ENCODE peak calls at places on chromosomes 4 and X, in five cellular contexts. R is left lung, I is breast epithelium, V is endodermal cell, Q is psoas muscle. Z is an unnamed sample. For H3K4me1, the result is how much of the 10 kb centered on the place peaks cover.

GRCh38 chr4:102137217-102137616 is 208.1 kb downstream of the SLC39A8 start:
- DNase-seq in R (no peak), I (no peak), V (no peak), Q (no peak), Z (no peak)

GRCh38 chrX:74370482-74370881 is 50.8 kb upstream of the SLC16A2 start:
- DNase-seq in V (no peak), R (no peak), Q (no peak), I (no peak), Z (no peak)

GRCh38 chr4:25915359-25915716 is 1.3 kb downstream of the SMIM20 start:
- DNase-seq in Q (no peak), R (no peak), V (no peak), I (no peak), Z (no peak)

GRCh38 chr4:169070895-169071218 is 60.8 kb upstream of the CBR4 start:
- DNase-seq in V (no peak), Q (no peak), R (no peak), I (peak), Z (no peak)

GRCh38 chr4:30191902-30192301 is 528.3 kb upstream of the PCDH7 start:
- DNase-seq in I (no peak), V (no peak), R (no peak), Q (no peak), Z (no peak)

GRCh38 chrX:25531096-25531495 is 515.3 kb upstream of the ARX start:
- DNase-seq in R (no peak), I (no peak), V (no peak), Q (no peak), Z (no peak)

GRCh38 chr4:143773998-143774898 is 73.8 kb upstream of the FREM3 start:
- DNase-seq in R (peak), I (no peak), V (peak), Q (no peak), Z (no peak)

GRCh38 chr4:3285558-3286334 is 7.1 kb upstream of the RGS12 start:
- DNase-seq in Q (peak), V (no peak), R (no peak), I (peak), Z (peak)

GRCh38 chr4:139301821-139302611 is at the start of gene NDUFC1:
- DNase-seq in R (peak), I (peak), V (peak), Q (peak), Z (peak)

GRCh38 chrX:136475236-136475635 is 12.5 kb upstream of the BRS3 start:
- DNase-seq in V (no peak), Q (no peak), I (no peak), R (no peak), Z (no peak)

GRCh38 chr4:14928035-14928434 is 74.2 kb upstream of the CPEB2 start:
- DNase-seq in Q (no peak), V (no peak), I (no peak), R (no peak), Z (no peak)

GRCh38 chr4:83138979-83139378 is 24.4 kb upstream of the PLAC8 start:
- DNase-seq in V (no peak), Q (no peak), R (no peak), I (no peak), Z (no peak)

GRCh38 chr4:186554485-186554884 is 882 bp downstream of the MTNR1A start:
- DNase-seq in V (peak), R (no peak), I (no peak), Q (no peak), Z (no peak)

GRCh38 chrX:72685810-72686465 is 28.2 kb downstream of the PHKA1 start:
- DNase-seq in R (no peak), I (no peak), V (no peak), Q (no peak), Z (no peak)

GRCh38 chrX:39953879-39954278 is 143.9 kb downstream of the BCOR start:
- DNase-seq in I (peak), V (no peak), R (peak), Q (no peak), Z (peak)

GRCh38 chrX:21639775-21640174 is 18.4 kb downstream of the KLHL34 start:
- DNase-seq in I (no peak), R (no peak), Q (no peak), V (no peak), Z (no peak)

GRCh38 chr4:143186202-143186601 is 1.5 kb downstream of the USP38 start:
- DNase-seq in R (no peak), Q (no peak), V (no peak), I (no peak), Z (no peak)

DNA sequence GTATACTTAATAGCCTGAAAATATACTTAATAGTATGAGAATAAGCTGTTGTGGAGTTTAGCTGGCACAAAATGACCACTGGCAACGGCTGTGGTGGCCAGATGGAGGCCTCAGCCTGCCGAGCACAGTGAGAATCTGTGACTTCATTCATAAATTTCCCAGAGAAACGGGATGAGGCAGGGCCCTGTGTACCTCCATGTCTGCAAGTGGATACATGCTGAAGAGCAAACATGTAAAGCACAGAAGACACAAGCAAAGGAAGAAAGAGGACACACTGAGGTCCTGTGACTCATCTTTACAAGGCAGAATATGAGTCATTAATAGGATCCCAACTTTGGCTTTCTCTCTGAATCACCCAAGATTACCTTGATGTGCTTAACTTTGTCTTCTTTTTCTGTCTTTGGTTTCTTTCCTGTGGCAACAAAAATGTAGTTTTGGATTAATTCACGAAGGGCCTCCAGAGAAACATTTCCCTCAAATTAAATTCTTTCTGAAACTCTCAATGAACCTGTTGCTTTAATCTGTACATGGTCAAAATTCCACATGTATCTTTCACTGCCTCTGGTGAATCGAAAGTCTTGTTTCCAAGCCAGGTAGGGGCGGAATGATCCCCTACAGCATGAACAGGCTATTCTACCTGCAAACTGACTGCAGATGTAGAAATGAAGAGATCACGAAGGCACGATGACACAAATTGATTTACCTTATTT is 56.4 kb downstream of the IRF2 start:
- DNase-seq in Q (no peak), I (no peak), V (no peak), R (no peak), Z (no peak)
- TF ChIP-seq CTCF in Q (no peak), I (no peak), V (no peak), R (no peak), Z (no peak)

GRCh38 chr4:1195894-1196401 is 23.6 kb upstream of the SPON2 start:
- DNase-seq in V (no peak), R (no peak), I (no peak), Q (no peak), Z (peak)
- H3K4me1 ChIP-seq in V (under half), R (under half), I (under half), Q (under half), Z (under half)

GRCh38 chr4:18937746-18938145 is 916.2 kb upstream of the LCORL start:
- DNase-seq in R (no peak), Q (no peak), V (no peak), I (no peak), Z (no peak)
- TF ChIP-seq CTCF in R (no peak), Q (no peak), V (no peak), I (no peak), Z (no peak)

GRCh38 chr4:80049813-80050534 is 23.1 kb downstream of the ANTXR2 start:
- DNase-seq in V (no peak), Q (no peak), I (no peak), R (no peak), Z (no peak)

GRCh38 chr4:80049402-80049801 is 23.6 kb downstream of the ANTXR2 start:
- DNase-seq in Q (no peak), R (no peak), I (no peak), V (no peak), Z (no peak)

GRCh38 chr4:80058740-80059139 is 14.3 kb downstream of the ANTXR2 start:
- DNase-seq in Q (no peak), I (no peak), R (no peak), V (no peak), Z (no peak)

GRCh38 chr4:80054375-80054774 is 18.7 kb downstream of the ANTXR2 start:
- DNase-seq in Q (no peak), R (no peak), V (no peak), I (no peak), Z (no peak)

DNA sequence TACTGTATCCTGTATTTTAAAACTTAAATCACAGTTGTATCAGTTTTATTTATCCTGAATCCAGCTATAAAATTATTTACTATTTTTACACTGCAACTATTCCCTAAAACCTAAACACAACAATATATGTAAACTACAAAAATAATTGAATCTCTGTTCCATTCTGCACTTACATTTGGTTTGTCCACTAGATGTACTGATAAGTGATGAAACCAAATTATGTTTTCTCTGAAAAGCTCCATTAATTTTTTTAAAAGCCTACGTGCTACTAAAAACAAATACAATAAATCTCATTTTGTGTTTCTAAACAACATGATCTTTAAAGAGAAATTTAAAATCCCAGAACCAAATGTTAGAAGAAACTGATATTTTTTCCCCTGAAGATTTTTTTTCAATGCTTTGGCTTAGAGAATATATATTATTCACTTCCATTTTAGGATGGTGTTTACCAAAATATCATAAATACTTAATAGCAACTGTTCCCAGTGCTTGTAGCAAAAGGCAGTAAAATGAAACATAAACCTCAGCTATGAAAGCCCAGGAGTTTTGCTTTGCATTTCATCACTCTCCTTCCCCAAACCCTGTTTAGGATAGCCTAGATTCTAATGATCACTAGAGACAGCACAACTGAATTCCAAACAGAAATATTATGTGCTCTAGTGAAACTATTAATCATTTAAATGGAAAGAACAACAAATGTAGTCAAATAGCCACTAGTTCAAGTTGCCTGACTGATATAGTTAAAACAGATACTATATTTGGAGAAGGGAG is 19.7 kb downstream of the ANTXR2 start:
- DNase-seq in V (no peak), I (no peak), R (no peak), Q (no peak), Z (no peak)
- H3K4me1 ChIP-seq in V (under half), I (under half), R (under half), Q (under half), Z (under half)

GRCh38 chr4:183100298-183100599 is 1.2 kb downstream of the WWC2 start:
- DNase-seq in Q (no peak), I (no peak), V (no peak), R (no peak), Z (no peak)

GRCh38 chr4:183099537-183100297 is 660 bp downstream of the WWC2 start:
- DNase-seq in Q (peak), V (peak), I (no peak), R (peak), Z (peak)

GRCh38 chr4:183097251-183098079 is 1.6 kb upstream of the WWC2 start:
- DNase-seq in V (peak), Q (peak), I (no peak), R (peak), Z (peak)

GRCh38 chr4:183098080-183098722 is 856 bp upstream of the WWC2 start:
- DNase-seq in R (peak), I (peak), V (no peak), Q (peak), Z (peak)

DNA sequence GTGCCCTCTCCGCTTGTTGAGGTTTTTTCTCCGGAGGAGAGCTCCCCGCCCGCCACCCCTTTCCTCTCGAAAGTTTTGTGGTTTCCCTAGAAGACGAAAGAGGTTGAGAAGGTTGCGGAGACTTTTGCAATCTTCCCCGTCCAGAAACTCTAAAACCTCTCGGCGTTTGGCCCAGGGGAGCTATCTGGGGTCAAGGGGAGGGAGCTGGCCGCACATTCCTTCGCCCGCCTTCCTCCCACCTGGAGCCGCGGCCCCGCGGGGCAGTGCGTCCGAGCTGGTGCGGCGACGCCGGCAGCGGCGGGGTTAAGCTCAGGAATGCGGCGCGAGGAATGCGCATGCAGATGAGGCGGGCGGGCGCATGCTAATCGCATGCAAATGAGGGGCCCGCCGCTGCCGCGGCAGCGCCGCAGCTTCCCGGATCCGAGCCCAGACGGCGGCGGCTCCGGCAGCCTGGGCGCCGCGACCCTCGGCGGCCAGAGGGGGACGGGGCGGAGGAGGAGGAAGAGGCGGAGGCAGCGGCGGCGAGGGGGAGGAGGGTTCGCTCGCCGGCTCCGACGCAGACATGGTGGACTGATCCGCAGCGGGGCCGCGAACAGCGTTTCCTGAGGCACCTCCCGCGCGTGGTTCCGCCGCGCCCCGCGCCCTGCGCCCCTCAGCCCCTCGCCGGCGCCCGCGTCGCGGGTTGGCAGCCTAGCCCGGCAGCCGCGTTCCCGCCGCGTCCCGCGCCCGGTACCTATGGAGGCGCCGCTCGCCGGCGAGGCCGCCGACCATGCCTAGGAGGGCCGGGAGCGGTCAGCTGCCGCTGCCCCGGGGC is at the start of gene WWC2:
- DNase-seq in V (peak), Q (peak), I (peak), R (peak), Z (peak)
- TF ChIP-seq CTCF in V (no peak), Q (no peak), I (no peak), R (no peak), Z (no peak)

GRCh38 chr4:148438047-148438446 is 4.2 kb downstream of the NR3C2 start:
- DNase-seq in Q (no peak), R (no peak), I (no peak), V (no peak), Z (no peak)
- H3K4me1 ChIP-seq in Q (under half), R (under half), I (under half), V (under half), Z (under half)

DNA sequence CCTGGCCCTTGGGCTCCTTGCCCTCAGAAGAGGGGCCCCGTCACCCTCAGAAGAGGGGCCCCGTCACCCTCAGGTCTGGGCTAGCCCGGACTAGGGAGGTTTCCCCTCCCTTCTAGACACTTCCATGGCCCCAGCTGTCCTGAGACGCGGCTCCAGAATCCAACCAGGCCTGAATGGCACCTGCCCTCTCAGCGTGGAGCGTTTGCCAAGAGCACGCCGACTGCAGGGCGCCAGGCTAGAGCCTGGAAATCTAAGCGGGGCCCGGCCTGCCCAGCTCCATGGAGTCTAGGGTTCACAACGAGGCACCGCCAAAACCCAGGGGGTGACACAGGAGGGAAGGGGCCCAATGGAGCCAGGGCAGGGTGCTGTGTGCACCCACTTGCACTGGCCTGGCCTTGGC is 7.8 kb upstream of the ATP2B3 start:
- DNase-seq in R (no peak), Q (no peak), V (no peak), I (no peak), Z (no peak)
- TF ChIP-seq CTCF in R (no peak), Q (no peak), V (no peak), I (no peak), Z (no peak)